ENCODE peak calls at places on chromosomes 2 and 18, in six cellular contexts. One of them, this sample, is unnamed.
A peak's percentile ranks its signal among the peaks of the same experiment; 100 is the strongest.

GRCh38 chr2:150860301-150860700 is 372.8 kb upstream of the RND3 start:
- DNase-seq in HCT116: no peak
- DNase-seq in keratinocyte: no peak
- DNase-seq in PC-3: peak; percentile 70
- DNase-seq in OCI-LY7: no peak
- DNase-seq in fibroblast of lung: no peak
- DNase-seq in this sample: no peak

GRCh38 chr2:207308519-207309224 is 142.9 kb upstream of the KLF7 start:
- DNase-seq in OCI-LY7: no peak
- DNase-seq in fibroblast of lung: no peak
- DNase-seq in keratinocyte: no peak
- DNase-seq in HCT116: no peak
- DNase-seq in PC-3: no peak
- DNase-seq in this sample: no peak

GRCh38 chr2:73250872-73251846 is 17.1 kb downstream of the CCT7 start:
- DNase-seq in HCT116: no peak
- DNase-seq in keratinocyte: no peak
- DNase-seq in fibroblast of lung: no peak
- DNase-seq in OCI-LY7: no peak
- DNase-seq in PC-3: no peak
- DNase-seq in this sample: peak; percentile 19

GRCh38 chr18:70132999-70133398 is 72.5 kb downstream of the RTTN start:
- DNase-seq in fibroblast of lung: peak; percentile 96
- DNase-seq in OCI-LY7: no peak
- DNase-seq in HCT116: no peak
- DNase-seq in PC-3: peak; percentile 25
- DNase-seq in keratinocyte: no peak
- DNase-seq in this sample: no peak

GRCh38 chr2:101463458-101463857 is 11.5 kb downstream of the RFX8 start:
- DNase-seq in PC-3: no peak
- DNase-seq in fibroblast of lung: no peak
- DNase-seq in HCT116: no peak
- DNase-seq in OCI-LY7: no peak
- DNase-seq in keratinocyte: no peak
- DNase-seq in this sample: no peak

GRCh38 chr18:59871711-59872362 is 28.0 kb upstream of the PMAIP1 start:
- DNase-seq in PC-3: no peak
- DNase-seq in fibroblast of lung: no peak
- DNase-seq in HCT116: no peak
- DNase-seq in keratinocyte: no peak
- DNase-seq in OCI-LY7: no peak
- DNase-seq in this sample: no peak

GRCh38 chr2:212794471-212794870 is 255.9 kb upstream of the ERBB4 start:
- DNase-seq in PC-3: no peak
- DNase-seq in keratinocyte: no peak
- DNase-seq in OCI-LY7: no peak
- DNase-seq in HCT116: no peak
- DNase-seq in fibroblast of lung: no peak
- DNase-seq in this sample: no peak

GRCh38 chr18:55500316-55501086 is 87.5 kb downstream of the TCF4 start:
- DNase-seq in PC-3: peak; percentile 37
- DNase-seq in fibroblast of lung: peak; percentile 97
- DNase-seq in OCI-LY7: no peak
- DNase-seq in keratinocyte: peak; percentile 7
- DNase-seq in HCT116: no peak
- DNase-seq in this sample: no peak

GRCh38 chr2:123468071-123468470 is 557.0 kb upstream of the CNTNAP5 start:
- DNase-seq in PC-3: peak; percentile 56
- DNase-seq in fibroblast of lung: no peak
- DNase-seq in OCI-LY7: no peak
- DNase-seq in HCT116: no peak
- DNase-seq in keratinocyte: no peak
- DNase-seq in this sample: no peak

GRCh38 chr2:25079050-25079635 is 37.3 kb downstream of the EFR3B start:
- DNase-seq in OCI-LY7: no peak
- DNase-seq in fibroblast of lung: no peak
- DNase-seq in HCT116: no peak
- DNase-seq in PC-3: no peak
- DNase-seq in keratinocyte: no peak
- DNase-seq in this sample: no peak

GRCh38 chr2:70084973-70085710 is 2.1 kb upstream of the PCBP1 start:
- DNase-seq in keratinocyte: peak; percentile 67
- DNase-seq in OCI-LY7: peak; percentile 83
- DNase-seq in HCT116: peak; percentile 65
- DNase-seq in PC-3: peak; percentile 71
- DNase-seq in fibroblast of lung: no peak
- DNase-seq in this sample: peak; percentile 41

GRCh38 chr2:2769481-2770431 is 438.7 kb upstream of the MYT1L start:
- DNase-seq in PC-3: no peak
- DNase-seq in fibroblast of lung: no peak
- DNase-seq in keratinocyte: peak; percentile 13
- DNase-seq in HCT116: no peak
- DNase-seq in OCI-LY7: no peak
- DNase-seq in this sample: no peak

GRCh38 chr18:51491678-51492372 is 294.3 kb upstream of the MEX3C start:
- DNase-seq in OCI-LY7: no peak
- DNase-seq in PC-3: no peak
- DNase-seq in fibroblast of lung: no peak
- DNase-seq in HCT116: no peak
- DNase-seq in keratinocyte: no peak
- DNase-seq in this sample: no peak

GRCh38 chr2:112548980-112549379 is 6.7 kb downstream of the POLR1B start:
- DNase-seq in fibroblast of lung: no peak
- DNase-seq in PC-3: no peak
- DNase-seq in keratinocyte: no peak
- DNase-seq in OCI-LY7: no peak
- DNase-seq in HCT116: no peak
- DNase-seq in this sample: no peak

GRCh38 chr2:143635302-143635701 is 506.1 kb downstream of the ARHGAP15 start:
- DNase-seq in fibroblast of lung: no peak
- DNase-seq in OCI-LY7: no peak
- DNase-seq in PC-3: no peak
- DNase-seq in HCT116: no peak
- DNase-seq in keratinocyte: no peak
- DNase-seq in this sample: no peak

GRCh38 chr18:9779630-9780029 is 71.5 kb downstream of the RAB31 start:
- DNase-seq in fibroblast of lung: no peak
- DNase-seq in keratinocyte: no peak
- DNase-seq in OCI-LY7: no peak
- DNase-seq in HCT116: no peak
- DNase-seq in PC-3: peak; percentile 81
- DNase-seq in this sample: peak; percentile 53

GRCh38 chr2:76546207-76546606 is 835.5 kb upstream of the GCFC2 start:
- DNase-seq in fibroblast of lung: no peak
- DNase-seq in PC-3: no peak
- DNase-seq in HCT116: no peak
- DNase-seq in OCI-LY7: no peak
- DNase-seq in keratinocyte: no peak
- DNase-seq in this sample: no peak

GRCh38 chr2:111045771-111046444 is 74.8 kb upstream of the BCL2L11 start:
- DNase-seq in HCT116: no peak
- DNase-seq in OCI-LY7: no peak
- DNase-seq in fibroblast of lung: no peak
- DNase-seq in PC-3: no peak
- DNase-seq in keratinocyte: no peak
- DNase-seq in this sample: no peak

GRCh38 chr2:179749210-179749609 is 112.2 kb downstream of the ZNF385B start:
- DNase-seq in PC-3: peak; percentile 61
- DNase-seq in OCI-LY7: no peak
- DNase-seq in keratinocyte: no peak
- DNase-seq in fibroblast of lung: peak; percentile 24
- DNase-seq in HCT116: no peak
- DNase-seq in this sample: no peak

GRCh38 chr2:20537423-20538307 is 90.8 kb downstream of the RHOB start:
- DNase-seq in OCI-LY7: no peak
- DNase-seq in HCT116: no peak
- DNase-seq in keratinocyte: no peak
- DNase-seq in PC-3: no peak
- DNase-seq in fibroblast of lung: no peak
- DNase-seq in this sample: peak; percentile 34

GRCh38 chr2:215414674-215415073 is 21.2 kb downstream of the FN1 start:
- DNase-seq in OCI-LY7: no peak
- DNase-seq in PC-3: no peak
- DNase-seq in keratinocyte: no peak
- DNase-seq in fibroblast of lung: no peak
- DNase-seq in HCT116: no peak
- DNase-seq in this sample: no peak

GRCh38 chr2:71548589-71549485 is 95.5 kb downstream of the DYSF start:
- DNase-seq in OCI-LY7: peak; percentile 53
- DNase-seq in PC-3: peak; percentile 63
- DNase-seq in fibroblast of lung: peak; percentile 38
- DNase-seq in keratinocyte: no peak
- DNase-seq in HCT116: peak; percentile 56
- DNase-seq in this sample: peak; percentile 55

GRCh38 chr2:28359222-28360065 is 33.2 kb upstream of the FOSL2 start:
- DNase-seq in keratinocyte: no peak
- DNase-seq in OCI-LY7: peak; percentile 7
- DNase-seq in HCT116: no peak
- DNase-seq in PC-3: peak; percentile 78
- DNase-seq in fibroblast of lung: peak; percentile 81
- DNase-seq in this sample: peak; percentile 93

GRCh38 chr18:70491734-70492348 is 203.0 kb downstream of the SOCS6 start:
- DNase-seq in HCT116: peak; percentile 68
- DNase-seq in PC-3: peak; percentile 80
- DNase-seq in fibroblast of lung: peak; percentile 19
- DNase-seq in OCI-LY7: peak; percentile 24
- DNase-seq in keratinocyte: no peak
- DNase-seq in this sample: peak; percentile 39

GRCh38 chr2:26561918-26562810 is 79.0 kb downstream of the CIB4 start:
- DNase-seq in HCT116: peak; percentile 45
- DNase-seq in keratinocyte: no peak
- DNase-seq in OCI-LY7: no peak
- DNase-seq in PC-3: no peak
- DNase-seq in fibroblast of lung: peak; percentile 30
- DNase-seq in this sample: peak; percentile 51

GRCh38 chr2:26564121-26564520 is 77.0 kb downstream of the CIB4 start:
- DNase-seq in HCT116: no peak
- DNase-seq in keratinocyte: no peak
- DNase-seq in fibroblast of lung: no peak
- DNase-seq in OCI-LY7: no peak
- DNase-seq in PC-3: no peak
- DNase-seq in this sample: no peak

GRCh38 chr2:26563686-26564085 is 77.5 kb downstream of the CIB4 start:
- DNase-seq in keratinocyte: no peak
- DNase-seq in fibroblast of lung: no peak
- DNase-seq in OCI-LY7: no peak
- DNase-seq in HCT116: no peak
- DNase-seq in PC-3: no peak
- DNase-seq in this sample: no peak

GRCh38 chr2:26561376-26561775 is 79.8 kb downstream of the CIB4 start:
- DNase-seq in HCT116: no peak
- DNase-seq in OCI-LY7: no peak
- DNase-seq in PC-3: no peak
- DNase-seq in keratinocyte: no peak
- DNase-seq in fibroblast of lung: no peak
- DNase-seq in this sample: no peak

DNA sequence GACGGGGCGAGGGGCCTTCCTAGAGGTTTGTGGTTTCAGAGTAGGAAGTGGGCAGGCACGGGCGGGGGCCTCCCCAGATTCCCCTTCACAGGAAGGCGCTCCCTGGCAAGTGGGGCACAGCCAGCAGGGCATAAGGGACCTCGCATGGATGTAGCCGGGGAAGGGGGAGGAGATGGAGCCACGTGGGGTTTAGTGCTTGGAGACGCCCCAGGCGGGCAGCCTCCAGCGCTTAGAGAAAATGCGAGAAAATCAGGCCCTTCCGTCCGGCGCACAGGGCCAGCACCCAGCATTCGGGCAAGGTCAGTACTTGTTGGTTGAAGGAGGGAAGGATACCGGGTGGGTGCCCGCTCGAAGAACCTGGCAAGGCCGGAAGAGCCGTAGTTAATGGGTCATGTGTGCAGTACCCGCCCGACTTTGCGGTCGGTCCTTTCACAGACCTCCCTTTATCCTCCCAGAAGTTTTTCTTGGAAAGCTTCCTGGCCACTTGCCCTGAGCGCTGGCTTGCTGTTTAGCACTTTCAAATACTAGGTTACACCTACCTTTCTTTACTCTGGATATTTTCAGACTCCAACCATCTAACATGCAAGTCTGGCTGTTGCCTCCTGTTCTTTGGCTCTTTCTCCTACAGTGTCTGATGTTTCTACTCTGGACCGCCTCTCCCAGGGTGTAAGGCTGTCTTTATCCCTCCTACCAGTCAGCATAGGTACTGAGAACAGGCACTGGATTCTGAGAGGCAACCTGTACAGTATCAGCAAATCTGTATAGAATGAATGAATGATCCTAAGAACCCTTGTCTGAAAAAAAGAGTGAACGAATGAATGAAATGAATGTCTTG is 78.1 kb downstream of the CIB4 start:
- DNase-seq in OCI-LY7: no peak
- DNase-seq in PC-3: peak; percentile 61
- DNase-seq in fibroblast of lung: peak; percentile 68
- DNase-seq in HCT116: peak; percentile 29
- DNase-seq in keratinocyte: no peak
- DNase-seq in this sample: peak; percentile 70
- H3K4me2 ChIP-seq in OCI-LY7: no peak overlapping the region
- H3K4me2 ChIP-seq in PC-3: peak overlapping the region; percentile 53
- H3K4me2 ChIP-seq in fibroblast of lung: no peak overlapping the region
- H3K4me2 ChIP-seq in HCT116: peak overlapping the region; percentile 92
- H3K4me2 ChIP-seq in keratinocyte: peak overlapping the region; percentile 76
- H3K4me2 ChIP-seq in this sample: peak overlapping the region; percentile 94

GRCh38 chr2:191515536-191515935 is 162.4 kb upstream of the NABP1 start:
- DNase-seq in OCI-LY7: no peak
- DNase-seq in keratinocyte: no peak
- DNase-seq in PC-3: no peak
- DNase-seq in fibroblast of lung: peak; percentile 13
- DNase-seq in HCT116: no peak
- DNase-seq in this sample: no peak
- H2AFZ ChIP-seq in OCI-LY7: no peak overlapping the region
- H2AFZ ChIP-seq in keratinocyte: no peak overlapping the region
- H2AFZ ChIP-seq in PC-3: no peak overlapping the region
- H2AFZ ChIP-seq in fibroblast of lung: no peak overlapping the region
- H2AFZ ChIP-seq in HCT116: no peak overlapping the region
- H2AFZ ChIP-seq in this sample: no peak overlapping the region

GRCh38 chr2:159186462-159186861 is 100.0 kb downstream of the WDSUB1 start:
- DNase-seq in PC-3: no peak
- DNase-seq in keratinocyte: no peak
- DNase-seq in OCI-LY7: no peak
- DNase-seq in HCT116: no peak
- DNase-seq in fibroblast of lung: no peak
- DNase-seq in this sample: no peak
- H3K27ac ChIP-seq in PC-3: no peak overlapping the region
- H3K27ac ChIP-seq in keratinocyte: no peak overlapping the region
- H3K27ac ChIP-seq in OCI-LY7: no peak overlapping the region
- H3K27ac ChIP-seq in HCT116: no peak overlapping the region
- H3K27ac ChIP-seq in fibroblast of lung: no peak overlapping the region
- H3K27ac ChIP-seq in this sample: no peak overlapping the region

DNA sequence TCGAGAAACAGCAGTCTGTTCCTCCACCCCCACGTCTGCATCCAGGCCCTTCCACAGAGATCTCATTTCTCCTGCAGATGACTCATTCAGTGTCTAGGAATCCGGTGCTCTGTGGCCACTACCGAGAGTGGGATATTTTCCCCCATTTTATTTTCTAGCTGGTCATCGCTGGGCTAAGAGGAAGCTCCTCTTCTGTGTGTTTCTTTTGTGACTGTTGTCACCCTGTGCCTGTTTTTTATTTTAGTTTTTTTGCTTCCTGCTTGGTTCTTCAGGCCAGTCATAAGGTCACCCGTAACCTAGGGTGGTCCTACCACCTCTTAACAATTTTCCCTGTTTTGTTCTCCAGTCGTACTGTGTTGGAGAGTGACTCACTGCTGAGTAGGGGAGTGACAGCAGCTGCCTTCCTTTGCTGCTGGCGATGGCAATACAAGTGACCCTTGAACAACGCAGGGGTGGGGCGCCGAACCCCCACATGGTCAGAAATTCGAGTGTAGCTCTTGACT is 6.7 kb downstream of the RAMP1 start:
- DNase-seq in fibroblast of lung: peak; percentile 88
- DNase-seq in PC-3: peak; percentile 61
- DNase-seq in HCT116: no peak
- DNase-seq in OCI-LY7: no peak
- DNase-seq in keratinocyte: no peak
- DNase-seq in this sample: peak; percentile 63
- H3K4me2 ChIP-seq in fibroblast of lung: no peak overlapping the region
- H3K4me2 ChIP-seq in PC-3: peak overlapping the region; percentile 77
- H3K4me2 ChIP-seq in HCT116: peak overlapping the region; percentile 79
- H3K4me2 ChIP-seq in OCI-LY7: no peak overlapping the region
- H3K4me2 ChIP-seq in keratinocyte: peak overlapping the region; percentile 6
- H3K4me2 ChIP-seq in this sample: peak overlapping the region; percentile 69